ENCODE peak calls at places on chromosomes 11 and 22, in seven cellular contexts. One of them, this sample, is unnamed.

GRCh38 chr11:13772223-13773046 is 104.0 kb downstream of the FAR1 start:
- DNase-seq in GM12878: peak
- DNase-seq in H1: peak
- DNase-seq in WTC11: no peak
- DNase-seq in HepG2: peak
- DNase-seq in HCT116: peak
- DNase-seq in K562: peak
- DNase-seq in this sample: peak

GRCh38 chr11:112588252-112588668 is 327.6 kb upstream of the PLET1 start:
- DNase-seq in HepG2: peak
- DNase-seq in WTC11: peak
- DNase-seq in K562: peak
- DNase-seq in GM12878: peak
- DNase-seq in HCT116: peak
- DNase-seq in H1: no peak
- DNase-seq in this sample: peak

GRCh38 chr11:12507391-12507790 is 130.0 kb downstream of the PARVA start:
- DNase-seq in HepG2: no peak
- DNase-seq in WTC11: no peak
- DNase-seq in GM12878: no peak
- DNase-seq in K562: no peak
- DNase-seq in HCT116: no peak
- DNase-seq in H1: no peak
- DNase-seq in this sample: no peak

GRCh38 chr22:40276877-40277823 is 69.2 kb upstream of the ADSL start:
- DNase-seq in H1: no peak
- DNase-seq in HepG2: no peak
- DNase-seq in WTC11: no peak
- DNase-seq in GM12878: no peak
- DNase-seq in HCT116: no peak
- DNase-seq in K562: no peak
- DNase-seq in this sample: no peak

GRCh38 chr11:23280088-23280487 is 419.8 kb upstream of the CCDC179 start:
- DNase-seq in K562: no peak
- DNase-seq in HCT116: no peak
- DNase-seq in H1: no peak
- DNase-seq in WTC11: no peak
- DNase-seq in HepG2: no peak
- DNase-seq in GM12878: no peak
- DNase-seq in this sample: no peak

GRCh38 chr11:28860898-28861297 is 752.7 kb downstream of the METTL15 start:
- DNase-seq in GM12878: no peak
- DNase-seq in HCT116: peak
- DNase-seq in HepG2: no peak
- DNase-seq in WTC11: no peak
- DNase-seq in H1: no peak
- DNase-seq in K562: no peak
- DNase-seq in this sample: no peak

GRCh38 chr11:94675239-94675638 is 92.9 kb upstream of the AMOTL1 start:
- DNase-seq in H1: no peak
- DNase-seq in GM12878: no peak
- DNase-seq in HepG2: no peak
- DNase-seq in WTC11: no peak
- DNase-seq in K562: no peak
- DNase-seq in HCT116: no peak
- DNase-seq in this sample: no peak

GRCh38 chr11:34358258-34358665 is 452 bp upstream of the ABTB2 start:
- DNase-seq in HCT116: peak
- DNase-seq in K562: peak
- DNase-seq in H1: no peak
- DNase-seq in GM12878: no peak
- DNase-seq in WTC11: peak
- DNase-seq in HepG2: peak
- DNase-seq in this sample: peak

DNA sequence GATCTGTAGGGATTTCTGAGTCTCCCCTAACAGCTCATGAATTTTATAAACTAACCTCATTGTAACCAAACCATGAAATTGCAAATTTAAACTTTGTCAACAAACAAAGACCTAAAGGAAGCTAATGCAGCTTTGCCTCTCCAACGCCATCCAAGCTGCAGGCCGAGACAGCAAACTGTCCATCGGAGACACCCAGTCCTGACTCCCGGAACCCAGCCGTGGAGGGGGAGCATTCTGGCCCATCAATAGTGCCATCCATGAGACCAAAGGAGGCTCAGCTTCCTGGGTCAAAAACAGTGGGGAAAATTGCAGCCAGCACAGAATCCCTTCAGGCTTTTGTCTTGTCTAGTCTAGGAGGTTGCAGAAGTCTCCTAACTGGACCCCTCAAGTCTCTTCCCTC is 147.6 kb upstream of the OPCML start:
- DNase-seq in WTC11: no peak
- DNase-seq in GM12878: no peak
- DNase-seq in HCT116: no peak
- DNase-seq in H1: no peak
- DNase-seq in HepG2: no peak
- DNase-seq in K562: no peak
- DNase-seq in this sample: no peak
- TF ChIP-seq SP1 in WTC11: no peak
- TF ChIP-seq SP1 in GM12878: no peak
- TF ChIP-seq SP1 in HCT116: no peak
- TF ChIP-seq SP1 in H1: no peak
- TF ChIP-seq SP1 in HepG2: no peak
- TF ChIP-seq SP1 in K562: no peak
- TF ChIP-seq SP1 in this sample: no peak

GRCh38 chr11:73141031-73141308 is 1.1 kb downstream of the FCHSD2 start:
- DNase-seq in HepG2: no peak
- DNase-seq in H1: no peak
- DNase-seq in K562: peak
- DNase-seq in GM12878: no peak
- DNase-seq in WTC11: no peak
- DNase-seq in HCT116: no peak
- DNase-seq in this sample: no peak
- TF ChIP-seq SP1 in HepG2: no peak
- TF ChIP-seq SP1 in H1: no peak
- TF ChIP-seq SP1 in K562: no peak
- TF ChIP-seq SP1 in GM12878: no peak
- TF ChIP-seq SP1 in WTC11: no peak
- TF ChIP-seq SP1 in HCT116: no peak
- TF ChIP-seq SP1 in this sample: no peak

DNA sequence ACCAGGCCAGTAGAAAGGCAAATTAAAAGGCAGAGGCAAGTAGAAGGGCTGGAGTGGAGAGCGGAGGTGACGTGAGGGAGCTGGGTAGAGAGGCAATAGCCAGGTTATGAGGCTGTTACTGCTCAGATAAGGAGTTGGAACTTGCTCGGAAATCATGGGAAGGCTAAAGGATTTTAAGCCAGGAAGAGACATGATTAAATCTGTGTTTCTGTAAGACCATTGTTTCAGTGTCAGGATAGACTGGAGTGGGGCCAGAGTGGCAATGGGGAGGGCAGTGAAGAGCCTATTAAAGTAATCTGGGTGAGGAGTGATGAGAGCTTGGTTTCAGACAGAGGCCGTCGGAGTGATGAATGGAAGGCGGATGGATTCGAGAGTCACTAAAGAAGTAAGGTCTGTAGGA is 39.0 kb downstream of the GRAMD1B start:
- DNase-seq in H1: no peak
- DNase-seq in HepG2: no peak
- DNase-seq in K562: no peak
- DNase-seq in GM12878: no peak
- DNase-seq in HCT116: no peak
- DNase-seq in WTC11: no peak
- DNase-seq in this sample: no peak
- TF ChIP-seq SP1 in H1: no peak
- TF ChIP-seq SP1 in HepG2: no peak
- TF ChIP-seq SP1 in K562: no peak
- TF ChIP-seq SP1 in GM12878: no peak
- TF ChIP-seq SP1 in HCT116: no peak
- TF ChIP-seq SP1 in WTC11: no peak
- TF ChIP-seq SP1 in this sample: no peak

GRCh38 chr11:76656087-76656531 is 14.4 kb downstream of the LRRC32 start:
- DNase-seq in HepG2: no peak
- DNase-seq in GM12878: no peak
- DNase-seq in HCT116: no peak
- DNase-seq in WTC11: peak
- DNase-seq in H1: no peak
- DNase-seq in K562: no peak
- DNase-seq in this sample: no peak
- TF ChIP-seq SP1 in HepG2: no peak
- TF ChIP-seq SP1 in GM12878: no peak
- TF ChIP-seq SP1 in HCT116: no peak
- TF ChIP-seq SP1 in WTC11: no peak
- TF ChIP-seq SP1 in H1: no peak
- TF ChIP-seq SP1 in K562: no peak
- TF ChIP-seq SP1 in this sample: no peak

GRCh38 chr11:129546266-129546665 is 170.6 kb downstream of the BARX2 start:
- DNase-seq in H1: no peak
- DNase-seq in GM12878: no peak
- DNase-seq in HCT116: no peak
- DNase-seq in WTC11: no peak
- DNase-seq in K562: no peak
- DNase-seq in HepG2: no peak
- DNase-seq in this sample: no peak
- TF ChIP-seq SP1 in H1: no peak
- TF ChIP-seq SP1 in GM12878: no peak
- TF ChIP-seq SP1 in HCT116: no peak
- TF ChIP-seq SP1 in WTC11: no peak
- TF ChIP-seq SP1 in K562: no peak
- TF ChIP-seq SP1 in HepG2: no peak
- TF ChIP-seq SP1 in this sample: no peak

DNA sequence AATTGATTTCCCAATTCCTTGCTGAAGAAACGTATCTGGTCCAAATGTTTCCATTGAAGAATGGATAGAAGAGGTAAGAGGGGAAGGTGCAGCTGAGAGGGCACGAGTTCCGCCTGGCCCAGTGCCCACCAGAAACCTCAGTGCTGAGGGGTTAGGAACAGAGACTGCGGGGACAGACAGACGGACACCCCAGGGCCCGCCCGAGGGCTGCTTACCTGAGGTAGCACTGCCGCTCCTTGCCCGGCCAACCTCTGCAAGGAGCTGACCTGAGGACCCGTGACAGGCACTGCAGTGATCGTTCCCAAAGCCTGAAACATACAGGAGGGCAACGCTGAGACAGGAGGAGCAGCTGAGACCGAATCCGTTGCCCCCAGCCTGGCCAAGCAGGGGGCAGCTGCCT is 89.6 kb downstream of the PHF21B start:
- DNase-seq in HCT116: no peak
- DNase-seq in GM12878: no peak
- DNase-seq in WTC11: no peak
- DNase-seq in HepG2: no peak
- DNase-seq in H1: no peak
- DNase-seq in K562: no peak
- DNase-seq in this sample: no peak
- TF ChIP-seq SP1 in HCT116: no peak
- TF ChIP-seq SP1 in GM12878: no peak
- TF ChIP-seq SP1 in WTC11: no peak
- TF ChIP-seq SP1 in HepG2: no peak
- TF ChIP-seq SP1 in H1: no peak
- TF ChIP-seq SP1 in K562: no peak
- TF ChIP-seq SP1 in this sample: no peak

GRCh38 chr22:24424001-24424900 is 3.1 kb upstream of the ADORA2A start:
- DNase-seq in HepG2: no peak
- DNase-seq in GM12878: no peak
- DNase-seq in WTC11: peak
- DNase-seq in H1: peak
- DNase-seq in HCT116: no peak
- DNase-seq in K562: peak
- DNase-seq in this sample: peak

GRCh38 chr22:24423519-24424000 is 3.8 kb upstream of the ADORA2A start:
- DNase-seq in K562: peak
- DNase-seq in HCT116: no peak
- DNase-seq in WTC11: peak
- DNase-seq in GM12878: no peak
- DNase-seq in H1: peak
- DNase-seq in HepG2: no peak
- DNase-seq in this sample: peak

GRCh38 chr22:24426859-24427499 is 420 bp upstream of the ADORA2A start:
- DNase-seq in WTC11: no peak
- DNase-seq in H1: no peak
- DNase-seq in HepG2: no peak
- DNase-seq in GM12878: no peak
- DNase-seq in HCT116: no peak
- DNase-seq in K562: no peak
- DNase-seq in this sample: no peak

GRCh38 chr22:24426436-24426835 is 963 bp upstream of the ADORA2A start:
- DNase-seq in HCT116: no peak
- DNase-seq in K562: no peak
- DNase-seq in H1: no peak
- DNase-seq in HepG2: no peak
- DNase-seq in WTC11: no peak
- DNase-seq in GM12878: no peak
- DNase-seq in this sample: no peak

GRCh38 chr22:24424901-24425775 is 2.3 kb upstream of the ADORA2A start:
- DNase-seq in GM12878: no peak
- DNase-seq in WTC11: no peak
- DNase-seq in HepG2: no peak
- DNase-seq in HCT116: no peak
- DNase-seq in H1: no peak
- DNase-seq in K562: no peak
- DNase-seq in this sample: no peak
- TF ChIP-seq SP1 in GM12878: no peak
- TF ChIP-seq SP1 in WTC11: no peak
- TF ChIP-seq SP1 in HepG2: no peak
- TF ChIP-seq SP1 in HCT116: no peak
- TF ChIP-seq SP1 in H1: no peak
- TF ChIP-seq SP1 in K562: no peak
- TF ChIP-seq SP1 in this sample: no peak

GRCh38 chr11:1852885-1853284 is at the start of gene LSP1:
- DNase-seq in WTC11: no peak
- DNase-seq in K562: no peak
- DNase-seq in H1: no peak
- DNase-seq in HepG2: no peak
- DNase-seq in HCT116: no peak
- DNase-seq in GM12878: peak
- DNase-seq in this sample: no peak
- TF ChIP-seq SP1 in WTC11: no peak
- TF ChIP-seq SP1 in K562: no peak
- TF ChIP-seq SP1 in H1: no peak
- TF ChIP-seq SP1 in HepG2: no peak
- TF ChIP-seq SP1 in HCT116: no peak
- TF ChIP-seq SP1 in GM12878: peak
- TF ChIP-seq SP1 in this sample: no peak

DNA sequence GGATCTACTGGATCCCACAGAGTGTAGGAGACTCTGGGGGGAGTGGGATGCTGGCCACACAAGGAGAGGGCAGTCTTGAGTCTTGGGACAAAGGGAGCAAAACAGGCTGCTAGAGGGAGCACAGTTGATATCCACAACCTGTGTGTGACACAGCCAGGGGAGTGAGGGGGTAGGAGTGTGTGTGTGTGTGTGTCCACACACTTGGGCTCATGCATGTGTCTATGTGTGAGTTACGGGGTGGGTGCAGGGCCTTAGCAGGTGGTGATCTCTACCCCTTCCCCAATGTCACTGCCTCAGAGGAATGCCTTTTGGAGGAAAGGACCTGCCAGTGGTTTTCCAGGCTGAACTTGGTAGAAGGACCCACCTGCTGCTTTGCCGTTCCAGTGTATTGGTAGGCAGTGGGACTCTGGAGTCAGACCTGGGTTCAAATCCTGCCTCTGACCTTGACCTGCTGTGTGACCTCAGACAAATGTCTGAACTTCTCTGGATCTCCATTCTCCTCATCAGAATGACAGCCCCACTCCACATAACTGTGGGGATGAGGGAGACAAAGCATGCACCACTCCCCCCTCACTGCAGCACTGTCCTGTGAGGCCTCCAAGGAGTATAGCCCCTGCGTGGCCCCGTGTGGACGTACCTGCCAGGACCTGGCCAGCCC is 27.2 kb downstream of the OTOG start:
- DNase-seq in HepG2: no peak
- DNase-seq in HCT116: no peak
- DNase-seq in GM12878: no peak
- DNase-seq in K562: no peak
- DNase-seq in WTC11: peak
- DNase-seq in H1: peak
- DNase-seq in this sample: no peak
- TF ChIP-seq SP1 in HepG2: no peak
- TF ChIP-seq SP1 in HCT116: no peak
- TF ChIP-seq SP1 in GM12878: no peak
- TF ChIP-seq SP1 in K562: no peak
- TF ChIP-seq SP1 in WTC11: no peak
- TF ChIP-seq SP1 in H1: no peak
- TF ChIP-seq SP1 in this sample: no peak

This sample was measured in HEK293T.